ENCODE peak calls at places on chromosomes 16 and 17, in four cellular contexts. V, L, M and Y are unnamed samples.

GRCh38 chr17:73901661-73902415 is 257.6 kb upstream of the SDK2 start:
- DNase-seq in V (no peak), L (no peak), M (peak; percentile 42), Y (no peak)

GRCh38 chr17:2192367-2193028 is 111.1 kb downstream of the SMG6 start:
- DNase-seq in V (peak; percentile 98), L (peak; percentile 47), M (peak; percentile 67), Y (peak; percentile 9)

GRCh38 chr17:17853811-17854527 is 17.2 kb upstream of the SREBF1 start:
- DNase-seq in V (no peak), L (no peak), M (no peak), Y (no peak)

GRCh38 chr16:50137268-50137667 is 15.8 kb upstream of the TENT4B start:
- DNase-seq in V (no peak), L (no peak), M (no peak), Y (no peak)

GRCh38 chr16:53546988-53547391 is 44.0 kb upstream of the AKTIP start:
- DNase-seq in V (no peak), L (no peak), M (no peak), Y (no peak)

GRCh38 chr16:51562896-51563295 is 411.8 kb upstream of the SALL1 start:
- DNase-seq in V (no peak), L (no peak), M (no peak), Y (no peak)

GRCh38 chr16:20515580-20516179 is 60.5 kb downstream of the ACSM2B start:
- DNase-seq in V (no peak), L (no peak), M (no peak), Y (no peak)

GRCh38 chr16:49588729-49589384 is 215.3 kb downstream of the C16orf78 start:
- DNase-seq in V (no peak), L (no peak), M (peak; percentile 14), Y (no peak)

GRCh38 chr16:46974352-46974751 is 878 bp upstream of the DNAJA2 start:
- DNase-seq in V (peak; percentile 11), L (no peak), M (no peak), Y (no peak)

GRCh38 chr17:78211032-78211431 is 3.0 kb upstream of the BIRC5 start:
- DNase-seq in V (no peak), L (no peak), M (no peak), Y (no peak)

GRCh38 chr16:49127103-49127502 is 154.5 kb downstream of the CBLN1 start:
- DNase-seq in V (no peak), L (no peak), M (no peak), Y (no peak)

GRCh38 chr17:77995146-77995852 is 36.8 kb downstream of the TNRC6C start:
- DNase-seq in V (peak; percentile 5), L (no peak), M (peak; percentile 86), Y (no peak)

GRCh38 chr16:12688972-12689850 is 114.5 kb downstream of the CPPED1 start:
- DNase-seq in V (no peak), L (no peak), M (no peak), Y (no peak)

GRCh38 chr16:58638148-58639036 is 8.8 kb upstream of the CNOT1 start:
- DNase-seq in V (peak; percentile 92), L (no peak), M (peak; percentile 52), Y (no peak)

GRCh38 chr16:28596840-28597691 is at the start of gene SULT1A2:
- DNase-seq in V (no peak), L (no peak), M (no peak), Y (no peak)

GRCh38 chr16:88807626-88808453 is 3.9 kb downstream of the APRT start:
- DNase-seq in V (no peak), L (no peak), M (no peak), Y (no peak)

GRCh38 chr17:42118545-42118944 is 2.6 kb downstream of the KAT2A start:
- DNase-seq in V (no peak), L (no peak), M (no peak), Y (peak; percentile 15)

GRCh38 chr17:55479903-55480302 is 31.3 kb downstream of the SMIM36 start:
- DNase-seq in V (no peak), L (no peak), M (no peak), Y (no peak)

GRCh38 chr17:9470171-9470570 is 105.4 kb downstream of the STX8 start:
- DNase-seq in V (peak; percentile 49), L (no peak), M (no peak), Y (no peak)

GRCh38 chr17:29621751-29622194 is 939 bp downstream of the CORO6 start:
- DNase-seq in V (peak; percentile 32), L (no peak), M (no peak), Y (no peak)

GRCh38 chr16:57729182-57729484 is 6.4 kb upstream of the KATNB1 start:
- DNase-seq in V (no peak), L (no peak), M (no peak), Y (no peak)